ENCODE peak calls at places on chromosomes 3 and 15, in four cellular contexts. One of them, this sample, is unnamed.

GRCh38 chr15:66862878-66863335 is 160.9 kb downstream of the SMAD6 start:
- DNase-seq in epithelial cell of proximal tubule: no peak
- DNase-seq in fibroblast of mammary gland: peak
- DNase-seq in mesothelial cell of epicardium: peak
- DNase-seq in this sample: peak

GRCh38 chr3:155093261-155093660 is 13.1 kb downstream of the MME start:
- DNase-seq in mesothelial cell of epicardium: no peak
- DNase-seq in epithelial cell of proximal tubule: no peak
- DNase-seq in fibroblast of mammary gland: no peak
- DNase-seq in this sample: no peak

GRCh38 chr3:45715945-45716344 is 26.7 kb downstream of the SACM1L start:
- DNase-seq in mesothelial cell of epicardium: no peak
- DNase-seq in fibroblast of mammary gland: peak
- DNase-seq in epithelial cell of proximal tubule: no peak
- DNase-seq in this sample: no peak

GRCh38 chr3:49812916-49813496 is 747 bp downstream of the UBA7 start:
- DNase-seq in epithelial cell of proximal tubule: no peak
- DNase-seq in mesothelial cell of epicardium: no peak
- DNase-seq in fibroblast of mammary gland: peak
- DNase-seq in this sample: no peak

GRCh38 chr3:182567666-182568065 is 225.6 kb upstream of the ATP11B start:
- DNase-seq in epithelial cell of proximal tubule: no peak
- DNase-seq in fibroblast of mammary gland: no peak
- DNase-seq in mesothelial cell of epicardium: no peak
- DNase-seq in this sample: no peak

GRCh38 chr15:56205061-56205876 is 38.4 kb downstream of the RFX7 start:
- DNase-seq in mesothelial cell of epicardium: no peak
- DNase-seq in epithelial cell of proximal tubule: no peak
- DNase-seq in fibroblast of mammary gland: peak
- DNase-seq in this sample: no peak

GRCh38 chr15:57820119-57820518 is 113.6 kb downstream of the POLR2M start:
- DNase-seq in epithelial cell of proximal tubule: peak
- DNase-seq in fibroblast of mammary gland: peak
- DNase-seq in mesothelial cell of epicardium: no peak
- DNase-seq in this sample: no peak

GRCh38 chr3:156630773-156631093 is 43.7 kb upstream of the TIPARP start:
- DNase-seq in mesothelial cell of epicardium: no peak
- DNase-seq in epithelial cell of proximal tubule: no peak
- DNase-seq in fibroblast of mammary gland: no peak
- DNase-seq in this sample: no peak

GRCh38 chr15:75008249-75009017 is 13.1 kb downstream of the SCAMP5 start:
- DNase-seq in mesothelial cell of epicardium: no peak
- DNase-seq in epithelial cell of proximal tubule: no peak
- DNase-seq in fibroblast of mammary gland: no peak
- DNase-seq in this sample: no peak